ENCODE peak calls at places on chromosome 7, in four cellular contexts. G is A549, P is HepG2, X is H1. E is an unnamed sample.

GRCh38 chr7:46432666-46433065 is 511.6 kb upstream of the IGFBP3 start:
- DNase-seq in P (no peak), X (no peak), G (peak), E (no peak)

GRCh38 chr7:18208921-18209320 is 181.3 kb upstream of the PRPS1L1 start:
- DNase-seq in P (no peak), G (no peak), X (no peak), E (no peak)

GRCh38 chr7:102424129-102424551 is 9.2 kb upstream of the ORAI2 start:
- DNase-seq in G (no peak), P (no peak), X (no peak), E (peak)

GRCh38 chr7:104445393-104445792 is 117.0 kb downstream of the LHFPL3 start:
- DNase-seq in G (no peak), P (no peak), X (no peak), E (no peak)

GRCh38 chr7:44149571-44150465 is 8.7 kb upstream of the MYL7 start:
- DNase-seq in X (no peak), G (no peak), P (no peak), E (no peak)

GRCh38 chr7:157770716-157771320 is 434.0 kb downstream of the DNAJB6 start:
- DNase-seq in P (no peak), X (no peak), G (no peak), E (no peak)

GRCh38 chr7:95772298-95772770 is at the start of gene DYNC1I1:
- DNase-seq in P (peak), G (peak), X (no peak), E (peak)

GRCh38 chr7:6210973-6211372 is 61.5 kb downstream of the CYTH3 start:
- DNase-seq in P (no peak), X (no peak), G (no peak), E (no peak)

GRCh38 chr7:55250313-55250712 is 114.8 kb upstream of the LANCL2 start:
- DNase-seq in P (peak), G (peak), X (no peak), E (no peak)

GRCh38 chr7:1447112-1447511 is 12.2 kb downstream of the MICALL2 start:
- DNase-seq in X (no peak), P (no peak), G (no peak), E (no peak)

GRCh38 chr7:1448958-1449357 is 10.3 kb downstream of the MICALL2 start:
- DNase-seq in G (no peak), P (no peak), X (no peak), E (no peak)

GRCh38 chr7:1446611-1447032 is 12.6 kb downstream of the MICALL2 start:
- DNase-seq in X (no peak), P (no peak), G (peak), E (no peak)

GRCh38 chr7:1449501-1449900 is 9.8 kb downstream of the MICALL2 start:
- DNase-seq in P (no peak), X (no peak), G (no peak), E (no peak)

DNA sequence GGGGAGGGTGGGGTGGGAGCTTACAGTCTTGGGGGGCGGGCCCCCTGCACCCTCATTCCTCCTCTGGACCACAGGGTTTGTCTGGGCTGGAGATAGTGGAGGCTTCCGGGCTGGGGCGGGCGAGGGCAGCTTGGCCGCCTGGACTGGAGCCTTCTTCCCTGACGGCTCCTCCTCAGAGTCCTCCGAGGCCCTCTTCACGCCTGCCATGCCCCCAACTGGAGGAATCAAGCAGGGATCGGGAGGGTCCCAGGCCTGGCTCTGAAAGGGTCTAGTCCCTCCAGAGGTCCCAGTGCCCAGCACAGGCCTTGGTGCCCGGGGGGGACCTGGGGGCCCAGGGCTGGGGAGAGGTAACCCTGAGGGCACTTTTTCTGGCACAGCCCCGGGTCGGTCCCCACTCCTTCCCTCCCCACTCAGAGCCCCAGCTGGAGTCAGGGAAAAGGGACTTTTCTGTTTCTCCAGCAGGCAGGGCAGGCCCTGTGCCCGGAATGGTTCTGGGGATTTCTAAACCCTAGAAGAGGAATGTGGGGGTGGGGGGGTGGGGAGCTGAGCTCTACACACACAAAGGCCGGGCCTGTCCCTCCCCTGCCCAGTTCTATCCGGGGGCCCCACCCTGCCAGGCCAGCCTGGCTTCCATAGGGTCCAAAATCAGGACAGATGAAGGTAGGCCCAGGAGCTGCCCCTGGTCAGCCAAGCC is 11.6 kb downstream of the MICALL2 start:
- DNase-seq in G (no peak), X (no peak), P (no peak), E (no peak)
- TF ChIP-seq RNF2 in G (no peak), X (no peak), P (no peak), E (no peak)

DNA sequence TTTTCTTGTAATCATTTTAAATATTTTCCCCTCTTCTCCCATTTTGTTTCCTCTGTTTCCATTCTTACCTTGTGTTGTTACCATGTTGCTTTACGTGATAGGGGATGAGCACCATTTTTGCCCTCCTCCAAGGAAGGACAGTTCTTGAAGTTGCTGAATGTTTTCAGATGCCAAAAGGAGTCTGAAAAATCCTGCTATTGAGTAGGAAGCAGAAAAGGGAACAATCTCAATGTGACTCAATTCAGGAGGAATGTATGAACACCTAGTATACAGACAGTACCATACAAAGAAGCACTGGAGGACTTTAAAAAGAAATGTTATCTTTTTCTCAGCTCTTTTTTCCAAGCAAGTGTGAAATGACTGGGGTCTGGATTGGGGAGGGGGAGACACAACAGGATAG is 5.1 kb upstream of the NAMPT start:
- DNase-seq in G (no peak), X (no peak), P (no peak), E (no peak)
- TF ChIP-seq RNF2 in G (no peak), X (no peak), P (no peak), E (no peak)

DNA sequence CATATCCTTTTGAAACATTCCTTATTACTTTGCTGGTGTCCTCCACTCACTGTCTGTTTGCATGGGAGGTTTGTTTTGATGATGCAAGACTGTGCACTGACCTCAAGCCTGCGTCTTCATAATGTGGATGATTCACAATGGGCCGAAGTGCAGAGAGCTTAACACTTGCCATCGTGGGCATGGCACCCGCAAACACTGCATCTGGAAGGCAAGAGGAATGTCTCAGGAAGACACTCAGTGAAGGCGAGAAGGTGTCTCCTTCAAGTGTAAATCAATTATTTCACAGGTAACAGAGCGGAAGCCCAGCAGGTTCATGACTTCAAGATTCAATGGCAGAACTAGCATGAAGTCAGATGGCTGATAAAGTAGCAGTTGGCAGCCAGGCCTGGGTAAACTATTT is 98.1 kb downstream of the DPY19L1 start:
- DNase-seq in G (peak), X (no peak), P (peak), E (no peak)
- TF ChIP-seq RNF2 in G (no peak), X (no peak), P (no peak), E (no peak)

GRCh38 chr7:76278540-76278939 is 23.9 kb upstream of the HSPB1 start:
- DNase-seq in P (no peak), G (peak), X (no peak), E (peak)
- TF ChIP-seq RNF2 in P (no peak), G (no peak), X (no peak), E (no peak)

DNA sequence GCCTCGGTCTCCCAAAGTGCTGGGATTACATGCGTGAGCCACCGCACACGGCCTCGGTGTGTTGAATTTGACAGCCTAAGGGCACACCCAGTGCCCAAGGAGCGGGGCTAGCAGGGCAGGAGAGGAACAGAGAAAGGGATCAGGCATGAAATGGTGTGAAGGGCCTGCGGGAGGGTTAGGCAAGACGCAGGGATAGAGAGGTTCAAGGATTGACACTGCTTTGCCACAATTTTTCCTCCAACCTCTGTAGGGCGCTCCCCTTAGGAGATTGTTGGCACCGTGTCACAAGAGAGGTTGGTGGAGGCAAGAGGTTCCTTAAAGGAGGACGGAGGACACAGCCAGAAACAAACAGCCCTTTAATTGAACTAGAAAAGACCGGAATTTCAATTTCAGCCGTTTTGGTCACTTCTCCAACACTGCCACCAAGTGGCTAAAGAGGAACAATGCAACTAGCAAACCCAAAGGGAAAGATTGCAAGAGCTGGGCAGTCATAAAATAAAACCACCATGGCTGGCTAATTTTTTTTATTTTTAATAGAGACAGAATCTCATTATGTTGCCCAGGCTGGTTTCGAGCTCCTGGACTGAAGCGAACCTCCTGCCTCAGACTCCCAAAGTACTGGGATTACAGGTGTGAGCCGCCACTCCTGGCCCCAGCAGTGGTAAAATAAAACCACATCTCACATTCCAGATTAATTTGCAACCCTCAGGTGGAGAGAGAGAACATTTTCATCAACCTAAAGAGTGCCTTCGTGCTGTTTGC is 6.9 kb upstream of the CREB3L2 start:
- DNase-seq in G (peak), P (peak), X (no peak), E (peak)
- TF ChIP-seq RNF2 in G (no peak), P (no peak), X (no peak), E (no peak)

DNA sequence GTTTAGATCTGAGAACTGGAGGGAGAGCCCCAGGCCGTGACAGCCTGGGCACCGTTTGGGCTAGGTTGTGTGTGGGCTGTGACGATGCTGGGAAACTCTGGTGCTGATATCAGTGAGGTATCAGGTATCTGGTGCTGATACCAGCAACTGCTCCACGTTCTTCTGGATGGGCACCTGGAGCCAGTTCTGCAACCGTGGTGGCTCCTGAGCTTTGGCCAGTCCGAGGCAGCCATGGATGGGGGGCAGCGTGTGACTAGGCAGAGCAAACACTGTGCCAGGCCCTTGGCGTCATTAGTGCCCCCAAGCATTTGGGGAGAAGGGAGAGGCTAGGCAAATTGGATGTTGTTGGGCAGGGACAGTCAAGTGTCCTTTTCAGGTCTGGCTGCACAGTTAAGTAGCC is 57.9 kb downstream of the ZNF467 start:
- DNase-seq in X (no peak), G (no peak), P (no peak), E (no peak)
- TF ChIP-seq RNF2 in X (no peak), G (no peak), P (no peak), E (no peak)

GRCh38 chr7:137828456-137828855 is 18.3 kb downstream of the DGKI start:
- DNase-seq in X (no peak), G (no peak), P (no peak), E (no peak)
- TF ChIP-seq RNF2 in X (no peak), G (no peak), P (no peak), E (no peak)

GRCh38 chr7:73740212-73740611 is 1.6 kb upstream of the ABHD11 start:
- DNase-seq in G (no peak), X (no peak), P (no peak), E (no peak)

GRCh38 chr7:73742338-73742752 is 3.7 kb upstream of the ABHD11 start:
- DNase-seq in G (no peak), P (no peak), X (no peak), E (no peak)

GRCh38 chr7:73741600-73741999 is 3.0 kb upstream of the ABHD11 start:
- DNase-seq in P (no peak), G (no peak), X (no peak), E (no peak)

GRCh38 chr7:73740771-73741170 is 2.2 kb upstream of the ABHD11 start:
- DNase-seq in G (no peak), X (no peak), P (no peak), E (no peak)

GRCh38 chr7:73742753-73743641 is 4.4 kb upstream of the ABHD11 start:
- DNase-seq in G (peak), P (peak), X (peak), E (no peak)
- TF ChIP-seq RNF2 in G (no peak), P (no peak), X (no peak), E (no peak)

GRCh38 chr7:70634610-70635068 is 497.3 kb upstream of the GALNT17 start:
- DNase-seq in X (no peak), P (no peak), G (no peak), E (peak)

GRCh38 chr7:70630647-70631457 is 501.1 kb upstream of the GALNT17 start:
- DNase-seq in X (no peak), G (no peak), P (no peak), E (no peak)

GRCh38 chr7:70632400-70632799 is 499.5 kb upstream of the GALNT17 start:
- DNase-seq in P (no peak), G (no peak), X (no peak), E (no peak)

GRCh38 chr7:70634071-70634470 is 497.9 kb upstream of the GALNT17 start:
- DNase-seq in G (no peak), P (no peak), X (no peak), E (no peak)

GRCh38 chr7:70631732-70632131 is 500.2 kb upstream of the GALNT17 start:
- DNase-seq in P (no peak), G (no peak), X (no peak), E (no peak)
- TF ChIP-seq RNF2 in P (no peak), G (no peak), X (no peak), E (no peak)